ENCODE peak calls at places on chromosomes 1 and 21, in five cellular contexts. One of them, this sample, is unnamed.
A peak's percentile ranks its signal among the peaks of the same experiment; 100 is the strongest.

GRCh38 chr1:230977781-230978490 is 725 bp downstream of the TTC13 start:
- DNase-seq in esophagus squamous epithelium: no peak
- DNase-seq in NB4: peak; percentile 50
- DNase-seq in CD8-positive, alpha-beta T cell: peak; percentile 24
- DNase-seq in H1: peak; percentile 61
- DNase-seq in this sample: peak; percentile 61

GRCh38 chr1:152347116-152347728 is 12.6 kb downstream of the FLG2 start:
- DNase-seq in esophagus squamous epithelium: no peak
- DNase-seq in NB4: peak; percentile 56
- DNase-seq in CD8-positive, alpha-beta T cell: peak; percentile 26
- DNase-seq in H1: peak; percentile 48
- DNase-seq in this sample: no peak

GRCh38 chr1:59237905-59238304 is 59.0 kb upstream of the FGGY start:
- DNase-seq in CD8-positive, alpha-beta T cell: no peak
- DNase-seq in NB4: no peak
- DNase-seq in esophagus squamous epithelium: no peak
- DNase-seq in H1: no peak
- DNase-seq in this sample: no peak

GRCh38 chr1:60634106-60634505 is 448.3 kb upstream of the NFIA start:
- DNase-seq in H1: no peak
- DNase-seq in NB4: no peak
- DNase-seq in CD8-positive, alpha-beta T cell: no peak
- DNase-seq in esophagus squamous epithelium: no peak
- DNase-seq in this sample: no peak

GRCh38 chr1:40837601-40838000 is 24.6 kb downstream of the CITED4 start:
- DNase-seq in NB4: no peak
- DNase-seq in CD8-positive, alpha-beta T cell: peak; percentile 11
- DNase-seq in esophagus squamous epithelium: no peak
- DNase-seq in H1: no peak
- DNase-seq in this sample: no peak

GRCh38 chr1:117188268-117189108 is 22.2 kb downstream of the VTCN1 start:
- DNase-seq in H1: no peak
- DNase-seq in NB4: no peak
- DNase-seq in esophagus squamous epithelium: no peak
- DNase-seq in CD8-positive, alpha-beta T cell: no peak
- DNase-seq in this sample: no peak

GRCh38 chr1:41411229-41411628 is 50.0 kb downstream of the FOXO6 start:
- DNase-seq in esophagus squamous epithelium: no peak
- DNase-seq in NB4: no peak
- DNase-seq in CD8-positive, alpha-beta T cell: no peak
- DNase-seq in H1: no peak
- DNase-seq in this sample: no peak

GRCh38 chr1:97017895-97018294 is 296.3 kb downstream of the PTBP2 start:
- DNase-seq in CD8-positive, alpha-beta T cell: no peak
- DNase-seq in esophagus squamous epithelium: no peak
- DNase-seq in H1: no peak
- DNase-seq in NB4: no peak
- DNase-seq in this sample: peak; percentile 61

GRCh38 chr1:118826669-118827068 is 161.5 kb downstream of the TBX15 start:
- DNase-seq in CD8-positive, alpha-beta T cell: no peak
- DNase-seq in esophagus squamous epithelium: no peak
- DNase-seq in H1: no peak
- DNase-seq in NB4: no peak
- DNase-seq in this sample: no peak

GRCh38 chr1:200904772-200905171 is 10.1 kb downstream of the INAVA start:
- DNase-seq in CD8-positive, alpha-beta T cell: no peak
- DNase-seq in NB4: no peak
- DNase-seq in H1: no peak
- DNase-seq in esophagus squamous epithelium: no peak
- DNase-seq in this sample: no peak

GRCh38 chr1:50251592-50252165 is 143.0 kb downstream of the ELAVL4 start:
- DNase-seq in NB4: peak; percentile 31
- DNase-seq in H1: peak; percentile 78
- DNase-seq in CD8-positive, alpha-beta T cell: no peak
- DNase-seq in esophagus squamous epithelium: no peak
- DNase-seq in this sample: no peak

GRCh38 chr1:226604846-226605572 is 56.4 kb downstream of the STUM start:
- DNase-seq in NB4: no peak
- DNase-seq in esophagus squamous epithelium: no peak
- DNase-seq in CD8-positive, alpha-beta T cell: no peak
- DNase-seq in H1: no peak
- DNase-seq in this sample: no peak

GRCh38 chr1:24351918-24352637 is 32.9 kb downstream of the GRHL3 start:
- DNase-seq in CD8-positive, alpha-beta T cell: no peak
- DNase-seq in esophagus squamous epithelium: no peak
- DNase-seq in H1: no peak
- DNase-seq in NB4: no peak
- DNase-seq in this sample: no peak

GRCh38 chr1:50829010-50829958 is 130.8 kb downstream of the FAF1 start:
- DNase-seq in NB4: no peak
- DNase-seq in esophagus squamous epithelium: no peak
- DNase-seq in CD8-positive, alpha-beta T cell: no peak
- DNase-seq in H1: no peak
- DNase-seq in this sample: peak; percentile 55

GRCh38 chr1:165369255-165369848 is 12.8 kb upstream of the LMX1A start:
- DNase-seq in CD8-positive, alpha-beta T cell: no peak
- DNase-seq in NB4: peak; percentile 42
- DNase-seq in esophagus squamous epithelium: no peak
- DNase-seq in H1: peak; percentile 87
- DNase-seq in this sample: peak; percentile 54

GRCh38 chr1:22286491-22286890 is 143.6 kb upstream of the WNT4 start:
- DNase-seq in CD8-positive, alpha-beta T cell: no peak
- DNase-seq in NB4: no peak
- DNase-seq in H1: peak; percentile 48
- DNase-seq in esophagus squamous epithelium: no peak
- DNase-seq in this sample: no peak

GRCh38 chr21:45344576-45344975 is 56.9 kb upstream of the POFUT2 start:
- DNase-seq in H1: no peak
- DNase-seq in esophagus squamous epithelium: no peak
- DNase-seq in CD8-positive, alpha-beta T cell: no peak
- DNase-seq in NB4: no peak
- DNase-seq in this sample: no peak

GRCh38 chr1:211469938-211470529 is 21.9 kb downstream of the RD3 start:
- DNase-seq in NB4: peak; percentile 63
- DNase-seq in esophagus squamous epithelium: no peak
- DNase-seq in CD8-positive, alpha-beta T cell: peak; percentile 32
- DNase-seq in H1: peak; percentile 92
- DNase-seq in this sample: peak; percentile 81

GRCh38 chr1:115423776-115424175 is 85.7 kb upstream of the NGF start:
- DNase-seq in H1: no peak
- DNase-seq in esophagus squamous epithelium: no peak
- DNase-seq in CD8-positive, alpha-beta T cell: no peak
- DNase-seq in NB4: no peak
- DNase-seq in this sample: no peak

GRCh38 chr1:240692339-240692705 is 80.4 kb upstream of the GREM2 start:
- DNase-seq in CD8-positive, alpha-beta T cell: no peak
- DNase-seq in H1: no peak
- DNase-seq in NB4: no peak
- DNase-seq in esophagus squamous epithelium: no peak
- DNase-seq in this sample: no peak

GRCh38 chr1:240682843-240683242 is 70.9 kb upstream of the GREM2 start:
- DNase-seq in CD8-positive, alpha-beta T cell: no peak
- DNase-seq in esophagus squamous epithelium: no peak
- DNase-seq in NB4: no peak
- DNase-seq in H1: no peak
- DNase-seq in this sample: no peak

GRCh38 chr1:240691521-240692338 is 79.8 kb upstream of the GREM2 start:
- DNase-seq in CD8-positive, alpha-beta T cell: no peak
- DNase-seq in H1: peak; percentile 55
- DNase-seq in NB4: peak; percentile 11
- DNase-seq in esophagus squamous epithelium: no peak
- DNase-seq in this sample: peak; percentile 9

GRCh38 chr1:240683576-240683975 is 71.6 kb upstream of the GREM2 start:
- DNase-seq in esophagus squamous epithelium: no peak
- DNase-seq in CD8-positive, alpha-beta T cell: no peak
- DNase-seq in NB4: no peak
- DNase-seq in H1: no peak
- DNase-seq in this sample: no peak

DNA sequence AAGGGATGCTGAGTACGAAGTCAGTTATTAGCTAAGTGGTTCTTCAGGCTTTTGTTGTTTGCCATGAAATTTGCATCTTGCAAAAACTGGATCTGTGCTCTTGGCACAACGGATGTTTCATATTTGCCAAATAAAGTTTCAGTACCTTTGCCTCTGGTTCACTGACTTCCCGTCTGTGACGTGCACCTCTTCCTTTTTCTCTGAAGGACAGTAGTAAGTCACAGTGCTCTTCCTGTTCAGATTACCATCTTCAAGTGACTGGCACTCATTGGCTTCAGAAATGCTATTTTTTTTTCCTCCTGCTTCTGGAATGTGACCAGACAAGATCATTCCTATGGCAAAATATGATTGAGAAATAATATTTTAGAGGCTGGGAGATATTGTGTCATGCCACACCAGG is 75.9 kb upstream of the GREM2 start:
- DNase-seq in NB4: peak; percentile 4
- DNase-seq in H1: no peak
- DNase-seq in esophagus squamous epithelium: no peak
- DNase-seq in CD8-positive, alpha-beta T cell: no peak
- DNase-seq in this sample: no peak
- H3K4me3 ChIP-seq in NB4: no peak overlapping the region
- H3K4me3 ChIP-seq in H1: no peak overlapping the region
- H3K4me3 ChIP-seq in esophagus squamous epithelium: no peak overlapping the region
- H3K4me3 ChIP-seq in CD8-positive, alpha-beta T cell: no peak overlapping the region
- H3K4me3 ChIP-seq in this sample: no peak overlapping the region

DNA sequence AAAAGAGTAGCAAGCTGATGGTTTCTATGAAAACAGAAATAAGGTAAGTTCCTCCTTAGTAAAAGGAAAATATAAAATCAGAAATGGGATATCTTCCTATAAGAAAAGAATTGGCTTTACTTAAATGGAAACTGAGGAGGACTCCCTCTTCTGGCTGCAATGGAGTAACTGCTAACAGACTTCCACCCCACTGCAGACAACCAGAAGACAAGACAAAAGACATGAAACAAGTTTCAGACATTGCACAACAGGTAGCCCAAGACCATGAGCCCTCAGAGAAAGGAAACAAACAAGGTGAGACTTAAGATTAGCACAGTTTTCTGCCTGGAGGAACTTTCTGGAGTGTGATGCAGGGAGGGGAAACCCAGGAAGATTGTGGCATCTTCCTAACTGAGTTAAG is 17.0 kb upstream of the OLFML2B start:
- DNase-seq in esophagus squamous epithelium: no peak
- DNase-seq in H1: no peak
- DNase-seq in NB4: peak; percentile 59
- DNase-seq in CD8-positive, alpha-beta T cell: no peak
- DNase-seq in this sample: peak; percentile 26
- TF ChIP-seq CTCF in esophagus squamous epithelium: peak; percentile 37
- TF ChIP-seq CTCF in H1: peak; percentile 55
- TF ChIP-seq CTCF in NB4: peak; percentile 55
- TF ChIP-seq CTCF in CD8-positive, alpha-beta T cell: no peak
- TF ChIP-seq CTCF in this sample: peak; percentile 65

GRCh38 chr1:68117416-68117815 is 67.0 kb upstream of the DIRAS3 start:
- DNase-seq in NB4: no peak
- DNase-seq in H1: no peak
- DNase-seq in esophagus squamous epithelium: no peak
- DNase-seq in CD8-positive, alpha-beta T cell: no peak
- DNase-seq in this sample: no peak

GRCh38 chr1:68113961-68114360 is 63.5 kb upstream of the DIRAS3 start:
- DNase-seq in NB4: no peak
- DNase-seq in CD8-positive, alpha-beta T cell: no peak
- DNase-seq in H1: peak; percentile 11
- DNase-seq in esophagus squamous epithelium: no peak
- DNase-seq in this sample: no peak

GRCh38 chr1:68119445-68119844 is 69.0 kb upstream of the DIRAS3 start:
- DNase-seq in esophagus squamous epithelium: no peak
- DNase-seq in CD8-positive, alpha-beta T cell: no peak
- DNase-seq in NB4: no peak
- DNase-seq in H1: no peak
- DNase-seq in this sample: no peak

GRCh38 chr1:68115308-68115707 is 64.9 kb upstream of the DIRAS3 start:
- DNase-seq in CD8-positive, alpha-beta T cell: no peak
- DNase-seq in NB4: no peak
- DNase-seq in esophagus squamous epithelium: no peak
- DNase-seq in H1: no peak
- DNase-seq in this sample: no peak

GRCh38 chr1:68116643-68117235 is 66.3 kb upstream of the DIRAS3 start:
- DNase-seq in H1: peak; percentile 67
- DNase-seq in CD8-positive, alpha-beta T cell: no peak
- DNase-seq in NB4: peak; percentile 49
- DNase-seq in esophagus squamous epithelium: no peak
- DNase-seq in this sample: peak; percentile 64
- H3K4me3 ChIP-seq in H1: no peak overlapping the region
- H3K4me3 ChIP-seq in CD8-positive, alpha-beta T cell: no peak overlapping the region
- H3K4me3 ChIP-seq in NB4: no peak overlapping the region
- H3K4me3 ChIP-seq in esophagus squamous epithelium: no peak overlapping the region
- H3K4me3 ChIP-seq in this sample: no peak overlapping the region

DNA sequence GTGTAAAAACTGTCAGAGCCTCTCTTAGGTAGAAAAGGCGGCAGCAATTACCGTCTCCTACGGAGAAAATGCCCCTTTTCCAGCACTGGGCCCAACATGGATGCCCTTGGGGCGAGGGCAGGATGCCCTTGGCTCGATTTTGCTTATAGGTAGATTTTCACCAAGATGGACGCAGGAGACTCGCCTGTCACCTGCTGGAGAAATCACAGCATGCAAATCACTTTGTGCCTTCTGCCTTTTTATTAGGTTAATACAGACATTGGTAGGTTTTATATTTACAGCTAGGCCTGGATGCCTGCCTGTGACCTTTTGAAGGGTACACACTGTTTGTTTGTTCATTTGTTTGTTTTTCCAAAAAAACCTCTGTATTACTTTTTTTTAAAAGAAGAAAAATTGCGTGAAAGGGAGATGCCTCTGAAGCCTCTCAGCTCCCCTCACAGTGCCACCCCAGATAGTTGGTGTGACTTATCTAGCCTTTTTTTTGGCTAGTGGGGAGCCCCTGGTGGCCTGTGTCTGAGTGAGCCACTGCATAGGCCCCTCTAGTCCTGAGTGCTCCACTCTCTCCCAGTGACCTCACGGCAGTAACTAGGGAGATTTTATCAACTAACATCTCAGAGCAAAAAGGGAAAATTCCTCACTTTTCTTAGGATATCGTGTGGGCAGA is 2.5 kb downstream of the ATP1B1 start:
- DNase-seq in esophagus squamous epithelium: no peak
- DNase-seq in NB4: peak; percentile 52
- DNase-seq in CD8-positive, alpha-beta T cell: no peak
- DNase-seq in H1: no peak
- DNase-seq in this sample: peak; percentile 42
- TF ChIP-seq CTCF in esophagus squamous epithelium: peak; percentile 52
- TF ChIP-seq CTCF in NB4: peak; percentile 17
- TF ChIP-seq CTCF in CD8-positive, alpha-beta T cell: no peak
- TF ChIP-seq CTCF in H1: peak; percentile 20
- TF ChIP-seq CTCF in this sample: peak; percentile 21

DNA sequence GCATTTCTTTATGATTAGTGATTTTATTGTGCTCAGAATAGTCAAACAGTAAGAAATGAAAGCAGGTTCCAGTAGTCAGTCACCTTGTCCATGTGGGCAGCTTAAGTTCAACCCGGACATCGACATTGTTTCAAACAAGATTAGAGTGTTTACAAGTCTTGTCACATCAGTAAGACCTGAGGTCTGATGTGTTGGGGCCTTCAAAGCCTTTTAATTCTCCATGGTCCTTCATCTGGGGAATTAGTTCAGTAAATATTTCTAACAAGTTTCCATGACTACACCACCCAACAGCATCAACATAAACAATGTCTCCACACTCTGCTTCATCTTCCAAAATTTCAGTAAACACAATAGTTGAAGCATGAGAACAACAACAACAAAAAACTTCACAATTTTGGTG is 15.1 kb upstream of the ADORA1 start:
- DNase-seq in esophagus squamous epithelium: no peak
- DNase-seq in H1: no peak
- DNase-seq in CD8-positive, alpha-beta T cell: no peak
- DNase-seq in NB4: no peak
- DNase-seq in this sample: no peak
- H3K4me3 ChIP-seq in esophagus squamous epithelium: no peak overlapping the region
- H3K4me3 ChIP-seq in H1: no peak overlapping the region
- H3K4me3 ChIP-seq in CD8-positive, alpha-beta T cell: no peak overlapping the region
- H3K4me3 ChIP-seq in NB4: no peak overlapping the region
- H3K4me3 ChIP-seq in this sample: no peak overlapping the region

This sample was measured in cardiac muscle cell.